ENCODE peak calls at places on chromosome 11, in seven cellular contexts. F is vagina; Q is CD4-positive, alpha-beta T cell; A is cardiac muscle cell; R is neural progenitor cell; Y is BE2C; O is choroid plexus epithelial cell. D is an unnamed sample.

GRCh38 chr11:68904458-68904847 is 762 bp downstream of the IGHMBP2 start:
- DNase-seq in F (no peak), Q (no peak), A (no peak), R (no peak), Y (peak), O (no peak), D (no peak)

GRCh38 chr11:47918882-47919495 is 61.4 kb upstream of the PTPRJ start:
- DNase-seq in F (no peak), Q (no peak), A (no peak), R (no peak), Y (no peak), O (peak), D (no peak)

GRCh38 chr11:16945671-16946469 is 68.3 kb downstream of the PLEKHA7 start:
- DNase-seq in F (no peak), Q (no peak), A (peak), R (peak), Y (peak), O (peak), D (peak)

GRCh38 chr11:126357055-126357962 is 1.8 kb downstream of the ST3GAL4 start:
- DNase-seq in F (no peak), Q (no peak), A (no peak), R (no peak), Y (no peak), O (no peak), D (no peak)

GRCh38 chr11:46675288-46675851 is 25.0 kb downstream of the ARHGAP1 start:
- DNase-seq in F (no peak), Q (no peak), A (no peak), R (no peak), Y (no peak), O (peak), D (no peak)

GRCh38 chr11:2268911-2269600 is 1.3 kb downstream of the ASCL2 start:
- DNase-seq in F (peak), Q (no peak), A (peak), R (peak), Y (no peak), O (peak), D (no peak)

GRCh38 chr11:2892215-2893020 is 6.8 kb upstream of the CDKN1C start:
- DNase-seq in F (no peak), Q (peak), A (peak), R (peak), Y (peak), O (peak), D (no peak)

GRCh38 chr11:8604078-8604723 is 10.2 kb upstream of the STK33 start:
- DNase-seq in F (peak), Q (no peak), A (peak), R (peak), Y (peak), O (peak), D (peak)

GRCh38 chr11:26782220-26782619 is 60.4 kb upstream of the SLC5A12 start:
- DNase-seq in F (no peak), Q (no peak), A (no peak), R (no peak), Y (no peak), O (no peak), D (no peak)

GRCh38 chr11:78786746-78787145 is 212.1 kb upstream of the NARS2 start:
- DNase-seq in F (no peak), Q (no peak), A (no peak), R (no peak), Y (no peak), O (no peak), D (no peak)

GRCh38 chr11:131038597-131038996 is 122.3 kb upstream of the SNX19 start:
- DNase-seq in F (no peak), Q (no peak), A (peak), R (peak), Y (no peak), O (peak), D (no peak)

GRCh38 chr11:45704635-45705034 is 39.2 kb upstream of the CHST1 start:
- DNase-seq in F (no peak), Q (no peak), A (no peak), R (no peak), Y (no peak), O (no peak), D (no peak)

GRCh38 chr11:130179396-130180306 is 20.1 kb downstream of the ST14 start:
- DNase-seq in F (no peak), Q (no peak), A (no peak), R (no peak), Y (no peak), O (no peak), D (no peak)

GRCh38 chr11:109317726-109318125 is 104.3 kb upstream of the C11orf87 start:
- DNase-seq in F (no peak), Q (no peak), A (no peak), R (no peak), Y (no peak), O (no peak), D (no peak)

GRCh38 chr11:1307163-1307870 is 2.1 kb downstream of the TOLLIP start:
- DNase-seq in F (peak), Q (no peak), A (no peak), R (no peak), Y (no peak), O (no peak), D (peak)

GRCh38 chr11:13287026-13287425 is 9.4 kb downstream of the BMAL1 start:
- DNase-seq in F (no peak), Q (no peak), A (no peak), R (no peak), Y (no peak), O (no peak), D (no peak)

GRCh38 chr11:26286472-26287066 is 45.4 kb upstream of the ANO3 start:
- DNase-seq in F (no peak), Q (no peak), A (peak), R (peak), Y (peak), O (peak), D (no peak)

DNA sequence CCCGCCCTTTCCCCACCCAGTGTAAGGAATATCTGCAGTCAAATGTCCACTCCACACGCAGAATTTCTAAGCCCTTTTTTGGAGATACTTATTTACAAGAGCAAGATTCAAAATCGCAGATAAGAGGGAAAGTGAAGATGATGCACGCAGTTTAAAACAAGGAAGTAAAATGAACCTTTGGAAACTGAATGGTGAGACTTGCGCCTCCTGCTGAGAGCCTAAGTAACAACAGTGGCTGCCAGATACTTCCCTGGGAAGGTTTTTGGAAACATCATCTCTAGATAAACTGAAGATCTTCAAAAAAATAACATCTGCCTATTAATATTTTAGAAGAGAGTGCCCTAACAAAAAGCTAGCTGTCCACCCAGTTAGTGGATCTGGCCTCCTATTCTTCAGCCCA is 963.1 kb upstream of the FAT3 start:
- DNase-seq in F (no peak), Q (no peak), A (peak), R (peak), Y (no peak), O (no peak), D (no peak)
- TF ChIP-seq CTCF in F (no peak), Q (no peak), A (no peak), R (peak), Y (peak), O (peak), D (no peak)

GRCh38 chr11:72239849-72240460 is 4.0 kb downstream of the PHOX2A start:
- DNase-seq in F (no peak), Q (no peak), A (peak), R (peak), Y (peak), O (peak), D (no peak)
- TF ChIP-seq CTCF in F (no peak), Q (no peak), A (no peak), R (no peak), Y (no peak), O (no peak), D (no peak)

GRCh38 chr11:73386568-73386967 is 10.4 kb downstream of the RELT start:
- DNase-seq in F (no peak), Q (no peak), A (no peak), R (no peak), Y (no peak), O (no peak), D (no peak)

GRCh38 chr11:73386026-73386425 is 9.8 kb downstream of the RELT start:
- DNase-seq in F (no peak), Q (no peak), A (no peak), R (no peak), Y (no peak), O (no peak), D (no peak)

GRCh38 chr11:73389134-73389525 is 12.9 kb downstream of the RELT start:
- DNase-seq in F (no peak), Q (no peak), A (no peak), R (no peak), Y (no peak), O (peak), D (no peak)

GRCh38 chr11:73388241-73389133 is 12.3 kb downstream of the RELT start:
- DNase-seq in F (no peak), Q (no peak), A (peak), R (peak), Y (no peak), O (no peak), D (no peak)

GRCh38 chr11:73387594-73388021 is 11.4 kb downstream of the RELT start:
- DNase-seq in F (no peak), Q (no peak), A (peak), R (peak), Y (no peak), O (peak), D (no peak)
- TF ChIP-seq CTCF in F (no peak), Q (no peak), A (no peak), R (no peak), Y (no peak), O (peak), D (no peak)

GRCh38 chr11:65014146-65014960 is at the start of gene ARL2:
- DNase-seq in F (no peak), Q (peak), A (no peak), R (no peak), Y (no peak), O (no peak), D (no peak)
- TF ChIP-seq CTCF in F (peak), Q (peak), A (peak), R (peak), Y (peak), O (peak), D (peak)

GRCh38 chr11:57641426-57641825 is 8.3 kb downstream of the YPEL4 start:
- DNase-seq in F (no peak), Q (no peak), A (peak), R (peak), Y (no peak), O (peak), D (no peak)
- TF ChIP-seq CTCF in F (no peak), Q (peak), A (peak), R (peak), Y (peak), O (peak), D (peak)